ENCODE peak calls at places on chromosome 16, in four cellular contexts. O is AG10803, U is stomach, R is foreskin fibroblast. X is an unnamed sample.

GRCh38 chr16:68412061-68412460 is 36.2 kb downstream of the SMPD3 start:
- DNase-seq in U (no peak), O (no peak), R (no peak), X (no peak)

GRCh38 chr16:83717814-83718213 is 90.0 kb upstream of the HSBP1 start:
- DNase-seq in U (no peak), R (peak), O (peak), X (no peak)

GRCh38 chr16:4101421-4102275 is 14.6 kb downstream of the ADCY9 start:
- DNase-seq in U (peak), O (no peak), R (no peak), X (no peak)

GRCh38 chr16:154223-155030 is 2.0 kb downstream of the HBZ start:
- DNase-seq in R (no peak), O (no peak), U (peak), X (peak)

GRCh38 chr16:73794936-73795335 is 501.7 kb upstream of the PSMD7 start:
- DNase-seq in U (no peak), O (peak), R (no peak), X (no peak)

GRCh38 chr16:35733278-35733965 is 2274.0 kb downstream of the TP53TG3F start:
- DNase-seq in R (no peak), U (no peak), O (no peak), X (no peak)

GRCh38 chr16:12289175-12290063 is 312.9 kb downstream of the SNX29 start:
- DNase-seq in O (no peak), U (peak), R (no peak), X (no peak)

GRCh38 chr16:30382398-30383015 is at the start of gene SEPTIN1:
- DNase-seq in O (no peak), R (no peak), U (no peak), X (no peak)

GRCh38 chr16:926715-927114 is 44.1 kb downstream of the LMF1 start:
- DNase-seq in R (no peak), U (no peak), O (no peak), X (no peak)

GRCh38 chr16:9061358-9061813 is 30.1 kb upstream of the HAPSTR1 start:
- DNase-seq in U (no peak), O (no peak), R (peak), X (peak)

GRCh38 chr16:53503270-53503911 is 382 bp upstream of the AKTIP start:
- DNase-seq in R (peak), O (peak), U (peak), X (peak)

GRCh38 chr16:29876578-29877249 is 13.7 kb upstream of the CDIPT start:
- DNase-seq in U (no peak), O (no peak), R (peak), X (no peak)

GRCh38 chr16:13332713-13333255 is 431.4 kb downstream of the SHISA9 start:
- DNase-seq in R (no peak), O (no peak), U (no peak), X (no peak)

GRCh38 chr16:66717112-66717675 is 20.7 kb upstream of the CMTM4 start:
- DNase-seq in U (no peak), R (peak), O (peak), X (no peak)

GRCh38 chr16:13005836-13006235 is 104.4 kb downstream of the SHISA9 start:
- DNase-seq in O (no peak), U (no peak), R (no peak), X (no peak)

GRCh38 chr16:8850279-8850885 is 18.4 kb downstream of the CARHSP1 start:
- DNase-seq in R (peak), O (peak), U (no peak), X (peak)

GRCh38 chr16:83458612-83459011 is 349.2 kb upstream of the HSBP1 start:
- DNase-seq in R (peak), U (no peak), O (peak), X (no peak)

GRCh38 chr16:58500329-58501241 is 642 bp downstream of the NDRG4 start:
- DNase-seq in R (peak), U (no peak), O (no peak), X (no peak)

GRCh38 chr16:12988071-12988470 is 86.7 kb downstream of the SHISA9 start:
- DNase-seq in R (no peak), O (no peak), U (no peak), X (no peak)

GRCh38 chr16:13909872-13910303 is 10.1 kb upstream of the ERCC4 start:
- DNase-seq in U (peak), R (peak), O (peak), X (peak)

GRCh38 chr16:67399218-67399733 is 6.0 kb upstream of the TPPP3 start:
- DNase-seq in R (peak), U (peak), O (no peak), X (no peak)

GRCh38 chr16:27245276-27246231 is 23.0 kb downstream of the NSMCE1 start:
- DNase-seq in U (no peak), R (peak), O (peak), X (no peak)

GRCh38 chr16:51450913-51451312 is 299.8 kb upstream of the SALL1 start:
- DNase-seq in R (no peak), O (no peak), U (no peak), X (no peak)

GRCh38 chr16:15509051-15509592 is 74.7 kb downstream of the BMERB1 start:
- DNase-seq in O (no peak), U (no peak), R (no peak), X (no peak)

GRCh38 chr16:20902426-20902825 is 1.9 kb downstream of the LYRM1 start:
- DNase-seq in U (no peak), R (no peak), O (no peak), X (no peak)
- H3K4me3 ChIP-seq in U (peak), R (no peak), O (no peak), X (peak)

DNA sequence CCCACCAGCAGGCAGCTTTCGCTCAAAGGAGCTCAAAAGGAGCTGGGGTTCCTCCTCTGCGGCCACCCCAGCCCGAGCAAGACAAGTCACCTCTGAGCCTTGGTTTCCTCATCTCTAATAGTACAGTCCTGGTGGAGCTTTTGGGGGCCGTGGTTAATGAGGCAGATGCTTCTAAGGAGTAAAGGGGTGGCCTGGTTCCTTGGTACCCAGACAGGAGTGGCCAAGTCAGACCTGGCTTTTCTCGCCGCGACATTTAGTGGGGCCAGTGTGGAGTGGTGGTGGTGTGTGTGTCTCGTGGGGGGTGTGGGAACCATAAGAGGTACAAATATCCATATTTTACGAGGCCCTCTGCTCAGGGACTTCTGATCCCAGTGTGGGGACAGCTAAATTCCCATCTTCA is 6.7 kb downstream of the FOXF1 start:
- DNase-seq in U (no peak), R (no peak), O (no peak), X (no peak)
- H3K4me3 ChIP-seq in U (peak), R (no peak), O (no peak), X (no peak)

GRCh38 chr16:50273888-50274770 is 7.8 kb downstream of the ADCY7 start:
- DNase-seq in U (no peak), O (no peak), R (no peak), X (no peak)
- H3K4me3 ChIP-seq in U (peak), O (no peak), R (no peak), X (no peak)

GRCh38 chr16:88936913-88937666 is 39.9 kb downstream of the CBFA2T3 start:
- DNase-seq in U (no peak), R (no peak), O (no peak), X (no peak)
- H3K4me3 ChIP-seq in U (no peak), R (no peak), O (no peak), X (no peak)

GRCh38 chr16:85003076-85003475 is 8.3 kb downstream of the ZDHHC7 start:
- DNase-seq in O (no peak), R (no peak), U (no peak), X (no peak)
- H3K4me3 ChIP-seq in O (no peak), R (no peak), U (no peak), X (no peak)

DNA sequence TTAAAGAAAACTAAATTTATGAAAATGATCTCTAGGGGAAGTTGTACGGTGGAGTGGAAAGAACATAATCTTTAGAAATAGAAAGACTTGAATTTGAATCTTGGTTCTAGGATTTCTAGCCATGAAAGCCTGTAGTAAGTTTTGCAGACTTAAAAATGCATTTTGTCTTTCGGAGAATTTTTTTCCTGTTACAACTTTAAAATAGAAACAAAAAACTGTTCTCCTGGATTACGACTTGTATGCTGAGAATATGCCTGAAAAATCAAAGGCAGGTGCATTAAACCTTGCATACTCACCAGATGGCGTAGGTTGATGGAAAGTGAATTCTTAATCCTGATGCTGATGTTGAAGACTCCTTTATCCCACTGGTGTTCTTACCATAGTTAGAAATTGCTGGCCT is 7.5 kb upstream of the MPHOSPH6 start:
- DNase-seq in U (no peak), O (no peak), R (no peak), X (no peak)
- H3K4me3 ChIP-seq in U (no peak), O (no peak), R (no peak), X (no peak)

GRCh38 chr16:88969361-88969831 is 7.6 kb downstream of the CBFA2T3 start:
- DNase-seq in O (no peak), R (no peak), U (no peak), X (no peak)

GRCh38 chr16:88967800-88968588 is 9.0 kb downstream of the CBFA2T3 start:
- DNase-seq in R (no peak), O (no peak), U (no peak), X (no peak)

GRCh38 chr16:88970095-88970494 is 6.9 kb downstream of the CBFA2T3 start:
- DNase-seq in U (no peak), O (no peak), R (no peak), X (no peak)

GRCh38 chr16:88966986-88967799 is 9.8 kb downstream of the CBFA2T3 start:
- DNase-seq in R (no peak), U (no peak), O (no peak), X (no peak)

GRCh38 chr16:88968589-88969280 is 8.3 kb downstream of the CBFA2T3 start:
- DNase-seq in U (no peak), O (no peak), R (no peak), X (no peak)
- H3K4me3 ChIP-seq in U (no peak), O (no peak), R (no peak), X (no peak)

GRCh38 chr16:65722429-65722828 is 600.6 kb upstream of the CDH11 start:
- DNase-seq in O (no peak), R (no peak), U (no peak), X (no peak)

GRCh38 chr16:65713409-65713808 is 591.5 kb upstream of the CDH11 start:
- DNase-seq in O (no peak), R (no peak), U (no peak), X (no peak)

DNA sequence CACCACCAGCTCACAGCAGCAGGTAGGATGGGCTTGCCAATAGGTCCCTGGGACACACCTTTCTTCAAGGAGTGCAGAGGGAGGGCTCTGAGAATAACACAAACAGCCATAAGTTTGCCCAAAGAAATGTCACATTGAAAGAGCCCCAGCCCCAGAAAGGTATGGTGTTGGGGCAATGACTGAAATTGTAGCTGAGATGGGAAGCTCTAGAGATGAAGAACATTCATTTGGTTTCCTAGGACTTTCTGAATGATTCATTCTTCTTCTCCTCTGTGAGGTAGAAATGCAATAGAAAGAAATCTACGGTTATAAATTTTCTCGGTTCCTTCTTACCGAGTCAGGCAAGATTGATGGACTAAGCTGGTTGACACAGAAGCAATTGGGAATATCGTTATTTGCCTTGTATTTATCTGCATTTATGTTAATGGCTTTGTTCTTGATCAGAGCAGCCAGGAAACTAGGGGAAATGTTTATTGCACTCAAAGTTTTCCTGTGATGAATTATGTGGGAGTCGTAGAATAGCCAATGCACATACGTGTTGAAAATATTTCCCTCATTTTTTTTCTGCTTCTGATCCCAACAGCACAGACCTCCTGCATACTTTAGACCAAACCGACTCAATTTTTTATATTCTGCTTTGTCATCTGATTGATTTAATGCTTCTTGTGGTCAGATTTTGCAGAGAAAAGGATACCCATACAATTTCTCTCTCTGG is 595.3 kb upstream of the CDH11 start:
- DNase-seq in O (no peak), R (no peak), U (no peak), X (no peak)
- H3K4me3 ChIP-seq in O (no peak), R (no peak), U (no peak), X (no peak)

GRCh38 chr16:11276143-11276879 is at the start of gene PRM2:
- DNase-seq in O (no peak), R (no peak), U (no peak), X (no peak)

GRCh38 chr16:11272921-11273720 is at the start of gene PRM3:
- DNase-seq in R (no peak), O (no peak), U (no peak), X (no peak)

GRCh38 chr16:11276880-11277593 is 757 bp upstream of the PRM2 start:
- DNase-seq in O (no peak), R (peak), U (no peak), X (no peak)

GRCh38 chr16:11273721-11274324 is 394 bp upstream of the PRM3 start:
- DNase-seq in O (no peak), R (peak), U (no peak), X (no peak)

DNA sequence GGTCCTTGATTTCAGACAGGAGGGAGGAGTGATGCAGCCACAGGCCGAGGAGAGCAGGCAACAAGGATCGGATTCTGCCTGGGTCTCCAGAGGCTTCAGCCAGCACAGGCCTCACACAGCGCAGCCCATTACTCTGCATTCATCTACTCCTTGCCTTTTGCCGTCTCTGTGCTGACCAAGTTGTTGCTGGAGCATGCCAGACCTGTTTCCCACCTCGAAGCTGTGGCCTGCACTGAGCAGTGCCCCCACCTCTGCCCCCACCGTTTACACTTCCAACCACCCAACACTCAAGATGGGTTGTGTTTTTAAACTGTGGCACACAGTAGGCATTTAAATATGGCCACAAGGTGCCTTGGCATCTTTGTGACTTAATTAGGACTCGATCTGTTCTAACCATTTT is 1.3 kb downstream of the PRM2 start:
- DNase-seq in U (no peak), R (no peak), O (no peak), X (no peak)
- H3K4me3 ChIP-seq in U (no peak), R (no peak), O (no peak), X (no peak)